ENCODE peak calls at places on chromosomes 3 and 15, in nine cellular contexts. One of them, this sample, is unnamed.

GRCh38 chr3:153443961-153444360 is 281.9 kb downstream of the RAP2B start:
- DNase-seq in WTC11: no peak
- DNase-seq in stimulated activated CD4-positive, alpha-beta T cell treated with anti-CD3 and anti-CD28 coated beads, TNF-alpha, amount 100 ng/mL, for 1 hour: no peak
- DNase-seq in fibroblast of lung: peak; percentile 25
- DNase-seq in HTR-8/SVneo: no peak
- DNase-seq in T-helper 2 cell: no peak
- DNase-seq in progenitor cell of endocrine pancreas: no peak
- DNase-seq in NCI-H510A: no peak
- DNase-seq in CD8-positive, alpha-beta T cell: no peak
- DNase-seq in this sample: no peak

GRCh38 chr15:63994073-63994600 is 52.1 kb downstream of the DAPK2 start:
- DNase-seq in progenitor cell of endocrine pancreas: no peak
- DNase-seq in WTC11: no peak
- DNase-seq in CD8-positive, alpha-beta T cell: no peak
- DNase-seq in HTR-8/SVneo: no peak
- DNase-seq in NCI-H510A: no peak
- DNase-seq in stimulated activated CD4-positive, alpha-beta T cell treated with anti-CD3 and anti-CD28 coated beads, TNF-alpha, amount 100 ng/mL, for 1 hour: no peak
- DNase-seq in fibroblast of lung: no peak
- DNase-seq in T-helper 2 cell: no peak
- DNase-seq in this sample: no peak

GRCh38 chr3:128226186-128226725 is 73.0 kb downstream of the EEFSEC start:
- DNase-seq in T-helper 2 cell: no peak
- DNase-seq in stimulated activated CD4-positive, alpha-beta T cell treated with anti-CD3 and anti-CD28 coated beads, TNF-alpha, amount 100 ng/mL, for 1 hour: no peak
- DNase-seq in progenitor cell of endocrine pancreas: no peak
- DNase-seq in NCI-H510A: no peak
- DNase-seq in WTC11: no peak
- DNase-seq in CD8-positive, alpha-beta T cell: no peak
- DNase-seq in HTR-8/SVneo: no peak
- DNase-seq in fibroblast of lung: no peak
- DNase-seq in this sample: no peak

GRCh38 chr3:195041871-195042740 is 228.9 kb downstream of the XXYLT1 start:
- DNase-seq in CD8-positive, alpha-beta T cell: no peak
- DNase-seq in stimulated activated CD4-positive, alpha-beta T cell treated with anti-CD3 and anti-CD28 coated beads, TNF-alpha, amount 100 ng/mL, for 1 hour: no peak
- DNase-seq in fibroblast of lung: no peak
- DNase-seq in progenitor cell of endocrine pancreas: no peak
- DNase-seq in WTC11: no peak
- DNase-seq in T-helper 2 cell: no peak
- DNase-seq in HTR-8/SVneo: no peak
- DNase-seq in NCI-H510A: no peak
- DNase-seq in this sample: no peak

GRCh38 chr3:50542177-50543034 is 25.1 kb downstream of the C3orf18 start:
- DNase-seq in T-helper 2 cell: peak; percentile 28
- DNase-seq in fibroblast of lung: peak; percentile 58
- DNase-seq in progenitor cell of endocrine pancreas: peak; percentile 76
- DNase-seq in WTC11: peak; percentile 87
- DNase-seq in CD8-positive, alpha-beta T cell: peak; percentile 46
- DNase-seq in HTR-8/SVneo: peak; percentile 91
- DNase-seq in stimulated activated CD4-positive, alpha-beta T cell treated with anti-CD3 and anti-CD28 coated beads, TNF-alpha, amount 100 ng/mL, for 1 hour: peak; percentile 34
- DNase-seq in NCI-H510A: no peak
- DNase-seq in this sample: peak; percentile 32

GRCh38 chr15:95948371-95948770 is 382.1 kb upstream of the NR2F2 start:
- DNase-seq in HTR-8/SVneo: no peak
- DNase-seq in fibroblast of lung: no peak
- DNase-seq in T-helper 2 cell: no peak
- DNase-seq in stimulated activated CD4-positive, alpha-beta T cell treated with anti-CD3 and anti-CD28 coated beads, TNF-alpha, amount 100 ng/mL, for 1 hour: no peak
- DNase-seq in CD8-positive, alpha-beta T cell: no peak
- DNase-seq in NCI-H510A: peak; percentile 51
- DNase-seq in WTC11: no peak
- DNase-seq in progenitor cell of endocrine pancreas: no peak
- DNase-seq in this sample: no peak

GRCh38 chr15:101153801-101154656 is 97.8 kb downstream of the CHSY1 start:
- DNase-seq in WTC11: no peak
- DNase-seq in CD8-positive, alpha-beta T cell: no peak
- DNase-seq in fibroblast of lung: no peak
- DNase-seq in stimulated activated CD4-positive, alpha-beta T cell treated with anti-CD3 and anti-CD28 coated beads, TNF-alpha, amount 100 ng/mL, for 1 hour: no peak
- DNase-seq in T-helper 2 cell: no peak
- DNase-seq in NCI-H510A: no peak
- DNase-seq in progenitor cell of endocrine pancreas: no peak
- DNase-seq in HTR-8/SVneo: no peak
- DNase-seq in this sample: no peak

GRCh38 chr15:99006146-99006545 is 1.4 kb downstream of the PGPEP1L start:
- DNase-seq in progenitor cell of endocrine pancreas: no peak
- DNase-seq in WTC11: no peak
- DNase-seq in T-helper 2 cell: no peak
- DNase-seq in HTR-8/SVneo: no peak
- DNase-seq in CD8-positive, alpha-beta T cell: no peak
- DNase-seq in stimulated activated CD4-positive, alpha-beta T cell treated with anti-CD3 and anti-CD28 coated beads, TNF-alpha, amount 100 ng/mL, for 1 hour: no peak
- DNase-seq in fibroblast of lung: no peak
- DNase-seq in NCI-H510A: no peak
- DNase-seq in this sample: no peak

GRCh38 chr15:61421938-61422337 is 192.8 kb upstream of the RORA start:
- DNase-seq in progenitor cell of endocrine pancreas: no peak
- DNase-seq in CD8-positive, alpha-beta T cell: no peak
- DNase-seq in HTR-8/SVneo: no peak
- DNase-seq in WTC11: no peak
- DNase-seq in fibroblast of lung: no peak
- DNase-seq in T-helper 2 cell: no peak
- DNase-seq in NCI-H510A: no peak
- DNase-seq in stimulated activated CD4-positive, alpha-beta T cell treated with anti-CD3 and anti-CD28 coated beads, TNF-alpha, amount 100 ng/mL, for 1 hour: no peak
- DNase-seq in this sample: no peak

GRCh38 chr3:133943639-133944131 is 48.0 kb upstream of the RAB6B start:
- DNase-seq in fibroblast of lung: peak; percentile 95
- DNase-seq in T-helper 2 cell: no peak
- DNase-seq in HTR-8/SVneo: peak; percentile 55
- DNase-seq in CD8-positive, alpha-beta T cell: no peak
- DNase-seq in NCI-H510A: no peak
- DNase-seq in progenitor cell of endocrine pancreas: no peak
- DNase-seq in WTC11: no peak
- DNase-seq in stimulated activated CD4-positive, alpha-beta T cell treated with anti-CD3 and anti-CD28 coated beads, TNF-alpha, amount 100 ng/mL, for 1 hour: no peak
- DNase-seq in this sample: no peak

GRCh38 chr3:93843981-93844380 is 129.7 kb downstream of the PROS1 start:
- DNase-seq in stimulated activated CD4-positive, alpha-beta T cell treated with anti-CD3 and anti-CD28 coated beads, TNF-alpha, amount 100 ng/mL, for 1 hour: no peak
- DNase-seq in NCI-H510A: no peak
- DNase-seq in progenitor cell of endocrine pancreas: no peak
- DNase-seq in CD8-positive, alpha-beta T cell: no peak
- DNase-seq in T-helper 2 cell: no peak
- DNase-seq in HTR-8/SVneo: peak; percentile 26
- DNase-seq in WTC11: no peak
- DNase-seq in fibroblast of lung: peak; percentile 78
- DNase-seq in this sample: no peak

GRCh38 chr3:113057117-113057516 is 66.3 kb downstream of the GTPBP8 start:
- DNase-seq in CD8-positive, alpha-beta T cell: no peak
- DNase-seq in stimulated activated CD4-positive, alpha-beta T cell treated with anti-CD3 and anti-CD28 coated beads, TNF-alpha, amount 100 ng/mL, for 1 hour: no peak
- DNase-seq in progenitor cell of endocrine pancreas: no peak
- DNase-seq in WTC11: no peak
- DNase-seq in T-helper 2 cell: no peak
- DNase-seq in HTR-8/SVneo: no peak
- DNase-seq in NCI-H510A: no peak
- DNase-seq in fibroblast of lung: no peak
- DNase-seq in this sample: no peak

GRCh38 chr3:11367116-11367781 is 95.1 kb downstream of the ATG7 start:
- DNase-seq in WTC11: no peak
- DNase-seq in stimulated activated CD4-positive, alpha-beta T cell treated with anti-CD3 and anti-CD28 coated beads, TNF-alpha, amount 100 ng/mL, for 1 hour: no peak
- DNase-seq in fibroblast of lung: peak; percentile 94
- DNase-seq in NCI-H510A: no peak
- DNase-seq in progenitor cell of endocrine pancreas: no peak
- DNase-seq in CD8-positive, alpha-beta T cell: no peak
- DNase-seq in T-helper 2 cell: no peak
- DNase-seq in HTR-8/SVneo: no peak
- DNase-seq in this sample: no peak

GRCh38 chr3:15629860-15630597 is 28.5 kb downstream of the BTD start:
- DNase-seq in CD8-positive, alpha-beta T cell: peak; percentile 60
- DNase-seq in NCI-H510A: peak; percentile 28
- DNase-seq in WTC11: peak; percentile 44
- DNase-seq in progenitor cell of endocrine pancreas: no peak
- DNase-seq in fibroblast of lung: peak; percentile 89
- DNase-seq in T-helper 2 cell: no peak
- DNase-seq in HTR-8/SVneo: peak; percentile 81
- DNase-seq in stimulated activated CD4-positive, alpha-beta T cell treated with anti-CD3 and anti-CD28 coated beads, TNF-alpha, amount 100 ng/mL, for 1 hour: peak; percentile 19
- DNase-seq in this sample: no peak

GRCh38 chr3:8778475-8778874 is 9.1 kb upstream of the OXTR start:
- DNase-seq in CD8-positive, alpha-beta T cell: no peak
- DNase-seq in stimulated activated CD4-positive, alpha-beta T cell treated with anti-CD3 and anti-CD28 coated beads, TNF-alpha, amount 100 ng/mL, for 1 hour: no peak
- DNase-seq in T-helper 2 cell: no peak
- DNase-seq in NCI-H510A: no peak
- DNase-seq in progenitor cell of endocrine pancreas: no peak
- DNase-seq in HTR-8/SVneo: no peak
- DNase-seq in WTC11: no peak
- DNase-seq in fibroblast of lung: no peak
- DNase-seq in this sample: no peak

GRCh38 chr3:160061525-160061924 is 72.9 kb downstream of the IL12A start:
- DNase-seq in WTC11: no peak
- DNase-seq in progenitor cell of endocrine pancreas: no peak
- DNase-seq in CD8-positive, alpha-beta T cell: no peak
- DNase-seq in T-helper 2 cell: no peak
- DNase-seq in stimulated activated CD4-positive, alpha-beta T cell treated with anti-CD3 and anti-CD28 coated beads, TNF-alpha, amount 100 ng/mL, for 1 hour: no peak
- DNase-seq in HTR-8/SVneo: no peak
- DNase-seq in fibroblast of lung: no peak
- DNase-seq in NCI-H510A: no peak
- DNase-seq in this sample: no peak

GRCh38 chr15:68815598-68815997 is 5.1 kb downstream of the ANP32A start:
- DNase-seq in progenitor cell of endocrine pancreas: no peak
- DNase-seq in CD8-positive, alpha-beta T cell: no peak
- DNase-seq in T-helper 2 cell: no peak
- DNase-seq in HTR-8/SVneo: no peak
- DNase-seq in fibroblast of lung: peak; percentile 16
- DNase-seq in WTC11: no peak
- DNase-seq in NCI-H510A: no peak
- DNase-seq in stimulated activated CD4-positive, alpha-beta T cell treated with anti-CD3 and anti-CD28 coated beads, TNF-alpha, amount 100 ng/mL, for 1 hour: no peak
- DNase-seq in this sample: no peak

GRCh38 chr3:193853511-193854219 is 260.7 kb downstream of the OPA1 start:
- DNase-seq in fibroblast of lung: no peak
- DNase-seq in T-helper 2 cell: no peak
- DNase-seq in HTR-8/SVneo: no peak
- DNase-seq in WTC11: no peak
- DNase-seq in progenitor cell of endocrine pancreas: no peak
- DNase-seq in CD8-positive, alpha-beta T cell: no peak
- DNase-seq in stimulated activated CD4-positive, alpha-beta T cell treated with anti-CD3 and anti-CD28 coated beads, TNF-alpha, amount 100 ng/mL, for 1 hour: no peak
- DNase-seq in NCI-H510A: no peak
- DNase-seq in this sample: no peak

GRCh38 chr3:16604433-16604832 is 790 bp downstream of the DAZL start:
- DNase-seq in progenitor cell of endocrine pancreas: no peak
- DNase-seq in HTR-8/SVneo: no peak
- DNase-seq in CD8-positive, alpha-beta T cell: no peak
- DNase-seq in WTC11: peak; percentile 36
- DNase-seq in T-helper 2 cell: no peak
- DNase-seq in fibroblast of lung: no peak
- DNase-seq in stimulated activated CD4-positive, alpha-beta T cell treated with anti-CD3 and anti-CD28 coated beads, TNF-alpha, amount 100 ng/mL, for 1 hour: no peak
- DNase-seq in NCI-H510A: no peak
- DNase-seq in this sample: no peak

GRCh38 chr15:22968356-22968755 is 11.8 kb downstream of the CYFIP1 start:
- DNase-seq in T-helper 2 cell: no peak
- DNase-seq in CD8-positive, alpha-beta T cell: no peak
- DNase-seq in NCI-H510A: no peak
- DNase-seq in WTC11: no peak
- DNase-seq in stimulated activated CD4-positive, alpha-beta T cell treated with anti-CD3 and anti-CD28 coated beads, TNF-alpha, amount 100 ng/mL, for 1 hour: no peak
- DNase-seq in progenitor cell of endocrine pancreas: no peak
- DNase-seq in HTR-8/SVneo: peak; percentile 31
- DNase-seq in fibroblast of lung: peak; percentile 84
- DNase-seq in this sample: no peak

This sample was measured in stimulated activated CD8-positive, alpha-beta memory T cell treated with anti-CD3 and anti-CD28 coated beads, Interleukin-15, amount 100 ng/mL, for 24 hours.